ENCODE peak calls at places on chromosome 17, in five cellular contexts. U is cardiac muscle cell, I is neural progenitor cell, P is gastrocnemius medialis, B is heart left ventricle. V is an unnamed sample. For H3K4me1, the result is how much of the 10 kb centered on the place peaks cover.

GRCh38 chr17:74760404-74761105 is 12.1 kb downstream of the NHERF1 start:
- DNase-seq in I (peak), P (no peak), B (no peak), U (no peak), V (no peak)

GRCh38 chr17:78645421-78646295 is 68.5 kb upstream of the DNAH17 start:
- DNase-seq in U (peak), B (peak), I (no peak), P (peak), V (peak)

GRCh38 chr17:70204431-70204830 is 35.1 kb downstream of the KCNJ2 start:
- DNase-seq in I (no peak), U (no peak), P (no peak), B (no peak), V (no peak)

GRCh38 chr17:54944796-54945195 is 23.7 kb downstream of the COX11 start:
- DNase-seq in I (no peak), B (no peak), U (peak), P (no peak), V (no peak)

GRCh38 chr17:28446716-28447395 is 26.6 kb upstream of the SLC13A2 start:
- DNase-seq in U (no peak), B (no peak), I (no peak), P (no peak), V (no peak)

GRCh38 chr17:45653616-45654015 is 130.5 kb upstream of the CRHR1 start:
- DNase-seq in B (no peak), I (no peak), P (no peak), U (no peak), V (no peak)

GRCh38 chr17:35254107-35254802 is 11.4 kb downstream of the SLFN5 start:
- DNase-seq in P (peak), B (no peak), U (peak), I (no peak), V (peak)

GRCh38 chr17:61574542-61575351 is 16.3 kb downstream of the NACA2 start:
- DNase-seq in I (peak), B (no peak), P (no peak), U (peak), V (peak)

GRCh38 chr17:75487351-75488070 is 27.8 kb downstream of the CASKIN2 start:
- DNase-seq in B (peak), P (peak), U (peak), I (no peak), V (no peak)

GRCh38 chr17:9928601-9929341 is 23.7 kb upstream of the RCVRN start:
- DNase-seq in I (peak), P (no peak), B (peak), U (peak), V (no peak)

GRCh38 chr17:50036455-50037320 is 19.2 kb upstream of the ITGA3 start:
- DNase-seq in U (no peak), P (no peak), B (no peak), I (no peak), V (no peak)

GRCh38 chr17:47692137-47692894 is 1.6 kb upstream of the TBKBP1 start:
- DNase-seq in P (peak), B (no peak), I (no peak), U (no peak), V (no peak)

GRCh38 chr17:76793775-76794174 is 55.9 kb downstream of the MFSD11 start:
- DNase-seq in P (no peak), I (peak), B (no peak), U (peak), V (no peak)

GRCh38 chr17:61495161-61495857 is 43.1 kb downstream of the TBX4 start:
- DNase-seq in I (no peak), P (no peak), B (no peak), U (peak), V (no peak)

GRCh38 chr17:69523252-69523861 is 108.9 kb downstream of the MAP2K6 start:
- DNase-seq in I (peak), B (no peak), P (no peak), U (peak), V (peak)

GRCh38 chr17:65254166-65254565 is 117.0 kb downstream of the RGS9 start:
- DNase-seq in P (no peak), I (peak), U (peak), B (no peak), V (no peak)

GRCh38 chr17:82301916-82302497 is 15.4 kb downstream of the CD7 start:
- DNase-seq in I (no peak), P (no peak), U (no peak), B (no peak), V (no peak)
- H3K4me1 ChIP-seq in I (under half), P (under half), U (under half), B (under half), V (under half)

DNA sequence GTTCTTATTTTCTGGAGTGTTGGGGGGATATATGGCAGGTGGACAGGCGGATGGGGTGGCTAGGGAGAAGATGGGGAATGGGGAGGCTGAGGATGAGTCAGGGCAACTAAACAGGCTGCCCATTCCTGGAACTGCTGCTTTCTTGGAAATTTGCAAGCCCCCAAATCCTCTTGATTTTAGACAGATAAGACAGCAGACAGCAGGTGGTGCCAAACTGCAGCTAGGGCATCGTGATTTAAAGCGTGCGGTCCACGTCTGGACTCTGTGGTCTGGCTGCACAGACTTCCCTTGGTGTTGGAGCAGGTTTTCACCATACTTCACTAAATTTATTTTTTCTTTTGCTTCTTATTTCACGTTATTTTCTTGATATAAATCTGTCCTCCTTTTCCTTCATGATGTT is 10.9 kb upstream of the KRT24 start:
- DNase-seq in I (peak), P (no peak), U (no peak), B (no peak), V (no peak)
- TF ChIP-seq CTCF in I (peak), P (no peak), U (no peak), B (no peak), V (no peak)

GRCh38 chr17:8375738-8376259 is 705 bp downstream of the KRABD2 start:
- DNase-seq in U (no peak), I (peak), B (no peak), P (no peak), V (peak)
- H3K4me1 ChIP-seq in U (under half), I (under half), B (under half), P (under half), V (under half)

GRCh38 chr17:79794659-79795511 is 2.0 kb downstream of the CBX8 start:
- DNase-seq in P (no peak), I (peak), B (peak), U (no peak), V (no peak)

GRCh38 chr17:79797492-79798295 is 817 bp upstream of the CBX8 start:
- DNase-seq in U (no peak), I (peak), B (peak), P (no peak), V (peak)

GRCh38 chr17:79795795-79796569 is 895 bp downstream of the CBX8 start:
- DNase-seq in I (peak), B (peak), U (no peak), P (no peak), V (no peak)

GRCh38 chr17:79798296-79799173 is 1.7 kb upstream of the CBX8 start:
- DNase-seq in P (no peak), U (no peak), B (no peak), I (peak), V (no peak)

GRCh38 chr17:79796570-79797491 is at the start of gene CBX8:
- DNase-seq in I (peak), U (peak), P (peak), B (peak), V (peak)
- TF ChIP-seq CTCF in I (no peak), U (no peak), P (no peak), B (no peak), V (no peak)